ENCODE peak calls at places on chromosome 6, in seven cellular contexts. Z is HAP-1, K is psoas muscle, S is ascending aorta, N is endodermal cell, O is lower lobe of right lung, U is colonic mucosa. P is an unnamed sample.

GRCh38 chr6:162306616-162307015 is 420.9 kb downstream of the PRKN start:
- DNase-seq in N (no peak), Z (no peak), O (no peak), U (no peak), S (no peak), K (no peak), P (no peak)

GRCh38 chr6:154329350-154330170 is 27.0 kb downstream of the IPCEF1 start:
- DNase-seq in N (no peak), O (no peak), K (no peak), Z (no peak), U (no peak), S (no peak), P (no peak)

GRCh38 chr6:135586388-135586787 is 88.8 kb upstream of the AHI1 start:
- DNase-seq in K (no peak), O (no peak), U (no peak), N (no peak), Z (no peak), S (no peak), P (no peak)

GRCh38 chr6:37435373-37435772 is 2.4 kb downstream of the CMTR1 start:
- DNase-seq in S (no peak), U (no peak), Z (no peak), K (no peak), O (no peak), N (no peak), P (no peak)

GRCh38 chr6:34316442-34317171 is 67.8 kb upstream of the SMIM29 start:
- DNase-seq in S (no peak), Z (no peak), O (no peak), N (no peak), K (no peak), U (no peak), P (no peak)

GRCh38 chr6:301929-302705 is 9.8 kb downstream of the DUSP22 start:
- DNase-seq in S (no peak), K (no peak), O (no peak), U (no peak), N (no peak), Z (no peak), P (no peak)

GRCh38 chr6:135586844-135587243 is 89.3 kb upstream of the AHI1 start:
- DNase-seq in O (peak; percentile 57), U (no peak), S (no peak), Z (no peak), K (no peak), N (no peak), P (no peak)

GRCh38 chr6:24539416-24539815 is 44.6 kb downstream of the ALDH5A1 start:
- DNase-seq in Z (peak; percentile 81), S (no peak), N (no peak), O (no peak), K (no peak), U (no peak), P (no peak)

GRCh38 chr6:37742401-37742760 is 44.7 kb upstream of the MDGA1 start:
- DNase-seq in N (no peak), K (no peak), Z (no peak), S (no peak), O (no peak), U (no peak), P (no peak)

GRCh38 chr6:1313755-1314503 is 2.0 kb downstream of the FOXQ1 start:
- DNase-seq in O (peak; percentile 73), K (no peak), Z (no peak), N (peak; percentile 89), S (no peak), U (peak; percentile 58), P (no peak)

GRCh38 chr6:30194797-30195690 is 18.2 kb downstream of the TRIM26 start:
- DNase-seq in S (no peak), U (no peak), K (no peak), O (no peak), Z (no peak), N (peak; percentile 48), P (no peak)

GRCh38 chr6:61809004-61809595 is 476.9 kb downstream of the KHDRBS2 start:
- DNase-seq in O (no peak), U (no peak), K (no peak), Z (peak; percentile 21), S (no peak), N (no peak), P (no peak)

GRCh38 chr6:107957165-107957908 is 671 bp downstream of the SEC63 start:
- DNase-seq in S (peak; percentile 82), N (peak; percentile 81), O (peak; percentile 68), Z (peak; percentile 27), U (peak; percentile 66), K (peak; percentile 37), P (peak; percentile 37)

GRCh38 chr6:156803353-156803752 is 26.2 kb downstream of the ARID1B start:
- DNase-seq in Z (no peak), N (no peak), U (no peak), S (no peak), K (no peak), O (no peak), P (no peak)

GRCh38 chr6:128202169-128202765 is 301.4 kb upstream of the THEMIS start:
- DNase-seq in U (no peak), Z (no peak), N (no peak), S (no peak), O (no peak), K (no peak), P (no peak)

GRCh38 chr6:129340983-129341382 is 369.0 kb downstream of the ARHGAP18 start:
- DNase-seq in N (no peak), U (no peak), S (no peak), O (no peak), Z (no peak), K (peak; percentile 17), P (no peak)

GRCh38 chr6:24603241-24603640 is 42.8 kb downstream of the KIAA0319 start:
- DNase-seq in K (no peak), U (no peak), O (no peak), S (no peak), N (no peak), Z (no peak), P (no peak)

GRCh38 chr6:132961122-132961521 is 146.8 kb downstream of the RPS12 start:
- DNase-seq in Z (no peak), S (no peak), U (no peak), K (no peak), N (no peak), O (no peak), P (no peak)

GRCh38 chr6:157774153-157775135 is 48.6 kb upstream of the SNX9 start:
- DNase-seq in K (no peak), O (no peak), S (no peak), U (no peak), N (peak; percentile 61), Z (no peak), P (no peak)

GRCh38 chr6:1082040-1082935 is 229.6 kb upstream of the FOXQ1 start:
- DNase-seq in Z (no peak), O (no peak), K (no peak), U (no peak), S (no peak), N (no peak), P (no peak)

GRCh38 chr6:170284866-170285469 is 5.9 kb downstream of the DLL1 start:
- DNase-seq in S (peak; percentile 52), Z (no peak), O (no peak), N (peak; percentile 15), U (no peak), K (no peak), P (no peak)

GRCh38 chr6:167552961-167553360 is 228.1 kb downstream of the TTLL2 start:
- DNase-seq in N (no peak), O (no peak), K (no peak), U (no peak), S (no peak), Z (no peak), P (no peak)

GRCh38 chr6:167742719-167743303 is 83.9 kb upstream of the AFDN start:
- DNase-seq in O (no peak), Z (no peak), K (no peak), U (no peak), N (peak; percentile 76), S (no peak), P (no peak)

GRCh38 chr6:153016846-153017245 is 14.3 kb upstream of the MTRF1L start:
- DNase-seq in K (no peak), N (no peak), O (no peak), U (no peak), S (no peak), Z (no peak), P (no peak)

GRCh38 chr6:159389695-159390094 is 220.5 kb downstream of the FNDC1 start:
- DNase-seq in Z (no peak), S (no peak), O (no peak), U (no peak), K (no peak), N (no peak), P (no peak)
- H3K4me1 ChIP-seq in Z (no peaks in the 10 kb centered on the region), S (peaks cover 10% of the 10 kb centered on the region), O (no peaks in the 10 kb centered on the region), U (no peaks in the 10 kb centered on the region), K (no peaks in the 10 kb centered on the region), N (no peaks in the 10 kb centered on the region), P (no peaks in the 10 kb centered on the region)

GRCh38 chr6:52423448-52423847 is 3.3 kb downstream of the EFHC1 start:
- DNase-seq in K (no peak), U (no peak), O (no peak), N (no peak), S (no peak), Z (no peak), P (no peak)
- H3K4me1 ChIP-seq in K (no peaks in the 10 kb centered on the region), U (peaks cover 5% of the 10 kb centered on the region), O (peaks cover 7% of the 10 kb centered on the region), N (peaks cover 3% of the 10 kb centered on the region), S (peaks cover 7% of the 10 kb centered on the region), Z (peaks cover 4% of the 10 kb centered on the region), P (peaks cover 34% of the 10 kb centered on the region)

DNA sequence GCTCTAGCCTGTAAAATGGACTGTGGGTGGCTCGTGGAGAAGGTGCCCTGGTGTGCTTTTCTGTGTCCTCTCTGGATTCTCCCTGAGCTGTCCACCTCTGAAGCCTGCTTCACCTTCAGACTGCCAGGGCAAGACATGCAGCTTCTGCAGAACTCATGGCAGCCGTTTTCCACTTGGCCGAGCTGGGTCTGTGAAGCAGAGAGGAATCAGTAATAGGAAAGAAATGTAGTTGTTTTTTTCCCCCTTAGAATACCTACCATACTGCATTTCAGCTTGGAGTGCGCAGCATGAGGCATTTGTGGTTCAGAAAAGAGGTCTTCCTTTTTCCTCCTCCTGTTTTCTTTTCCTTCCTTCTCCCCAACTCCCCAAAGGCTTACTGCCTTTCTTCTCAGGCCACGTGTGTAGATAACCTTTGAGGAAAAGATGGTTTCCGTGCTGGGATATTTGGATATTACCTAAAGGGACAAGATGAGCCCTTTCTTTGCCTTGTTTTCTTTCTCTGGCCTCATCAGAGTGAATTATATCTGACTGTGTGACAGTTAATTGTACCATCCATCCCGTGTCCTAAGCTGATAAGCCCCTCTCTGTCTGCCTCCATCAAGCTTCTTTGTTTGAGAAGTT is 39.4 kb downstream of the RREB1 start:
- DNase-seq in Z (no peak), S (no peak), U (no peak), K (no peak), O (no peak), N (peak; percentile 50), P (no peak)
- H3K4me1 ChIP-seq in Z (peaks cover 14% of the 10 kb centered on the region), S (peaks cover 24% of the 10 kb centered on the region), U (peaks cover 34% of the 10 kb centered on the region), K (peaks cover 70% of the 10 kb centered on the region), O (peaks cover 77% of the 10 kb centered on the region), N (peaks cover 35% of the 10 kb centered on the region), P (peaks cover 92% of the 10 kb centered on the region)

DNA sequence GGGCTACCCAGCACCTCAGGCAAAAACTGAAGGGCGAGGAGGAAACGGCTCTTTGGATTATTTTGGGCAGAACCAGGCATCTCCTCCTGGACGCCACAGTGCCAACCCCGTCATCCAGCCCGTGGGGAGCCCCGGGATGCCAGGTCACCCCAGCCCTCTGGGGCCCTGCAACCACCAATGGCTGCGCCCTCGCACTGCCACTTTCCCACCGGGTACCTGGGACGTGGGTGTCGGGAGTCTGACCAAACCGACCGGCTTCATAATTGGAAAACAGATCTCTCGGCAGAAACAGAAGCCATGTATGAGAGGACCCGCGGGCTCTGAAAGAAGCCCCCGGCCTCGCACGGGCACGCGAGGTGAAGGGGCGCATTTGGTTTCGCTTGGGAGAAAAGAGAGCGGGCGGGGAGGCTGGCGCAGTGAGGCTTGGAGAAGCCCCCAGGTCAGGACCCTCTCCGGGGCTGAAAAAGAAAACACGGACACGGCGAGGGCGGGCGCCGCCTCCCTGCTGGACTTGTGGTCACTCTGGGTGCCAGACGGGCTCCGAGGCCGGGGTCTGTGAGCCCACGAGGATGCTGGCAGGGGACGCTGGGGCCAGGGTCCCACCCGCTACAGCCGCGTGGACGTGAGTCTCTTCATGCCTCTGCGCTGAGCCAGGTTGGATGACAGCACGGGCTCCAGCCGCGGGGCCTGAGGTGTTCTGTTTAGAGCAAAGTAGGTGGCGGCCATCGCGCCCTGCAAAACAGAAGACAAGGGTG is 29.6 kb upstream of the MPC1 start:
- DNase-seq in U (no peak), K (no peak), N (no peak), Z (no peak), O (no peak), S (no peak), P (no peak)
- H3K4me1 ChIP-seq in U (no peaks in the 10 kb centered on the region), K (no peaks in the 10 kb centered on the region), N (no peaks in the 10 kb centered on the region), Z (peaks cover 4% of the 10 kb centered on the region), O (no peaks in the 10 kb centered on the region), S (no peaks in the 10 kb centered on the region), P (no peaks in the 10 kb centered on the region)

P was measured in left ventricle myocardium inferior.